ENCODE peak calls at places on chromosomes 11 and 22, in ten cellular contexts. S, K, Z, W, A, I, P, U, N and O are unnamed samples.

GRCh38 chr11:117597083-117597482 is 199.9 kb downstream of the DSCAML1 start:
- DNase-seq in S (no peak), K (peak), Z (peak), W (peak), A (peak), I (peak), P (peak), U (no peak), N (peak), O (no peak)

GRCh38 chr22:18033204-18033998 is 9.0 kb upstream of the MICAL3 start:
- DNase-seq in S (no peak), K (no peak), Z (no peak), W (no peak), A (no peak), I (no peak), P (peak), U (no peak), N (peak), O (no peak)

GRCh38 chr11:72673943-72674828 is at the start of gene PDE2A:
- DNase-seq in S (no peak), K (no peak), Z (no peak), W (peak), A (no peak), I (no peak), P (no peak), U (no peak), N (no peak), O (no peak)

GRCh38 chr11:103544874-103545273 is 435.6 kb downstream of the DYNC2H1 start:
- DNase-seq in S (no peak), K (no peak), Z (no peak), W (no peak), A (peak), I (no peak), P (no peak), U (no peak), N (no peak), O (no peak)

GRCh38 chr22:22815397-22816170 is 72.0 kb upstream of the IGLL5 start:
- DNase-seq in S (no peak), K (no peak), Z (no peak), W (no peak), A (no peak), I (no peak), P (no peak), U (no peak), N (no peak), O (no peak)

GRCh38 chr22:29072979-29073617 is at the start of gene KREMEN1:
- DNase-seq in S (no peak), K (no peak), Z (no peak), W (no peak), A (no peak), I (no peak), P (no peak), U (no peak), N (no peak), O (peak)

GRCh38 chr11:40602866-40603578 is 856.4 kb downstream of the LRRC4C start:
- DNase-seq in S (no peak), K (no peak), Z (no peak), W (peak), A (no peak), I (no peak), P (peak), U (no peak), N (no peak), O (no peak)

GRCh38 chr22:49527611-49528419 is 299.9 kb downstream of the BRD1 start:
- DNase-seq in S (no peak), K (no peak), Z (no peak), W (no peak), A (no peak), I (no peak), P (no peak), U (no peak), N (no peak), O (no peak)

GRCh38 chr22:37675930-37676571 is 615 bp downstream of the LGALS1 start:
- DNase-seq in S (no peak), K (peak), Z (no peak), W (no peak), A (peak), I (no peak), P (peak), U (no peak), N (peak), O (no peak)

GRCh38 chr22:48890693-48891554 is 936.7 kb downstream of the BRD1 start:
- DNase-seq in S (no peak), K (no peak), Z (no peak), W (peak), A (no peak), I (no peak), P (no peak), U (no peak), N (no peak), O (peak)

GRCh38 chr11:65303542-65303941 is 11.1 kb upstream of the CDC42EP2 start:
- DNase-seq in S (no peak), K (no peak), Z (no peak), W (no peak), A (no peak), I (no peak), P (no peak), U (no peak), N (no peak), O (no peak)

GRCh38 chr11:942853-943252 is 17.2 kb downstream of the AP2A2 start:
- DNase-seq in S (no peak), K (no peak), Z (no peak), W (no peak), A (no peak), I (no peak), P (no peak), U (no peak), N (peak), O (no peak)

GRCh38 chr11:7514099-7514725 is 413 bp downstream of the PPFIBP2 start:
- DNase-seq in S (no peak), K (peak), Z (peak), W (peak), A (no peak), I (no peak), P (no peak), U (no peak), N (no peak), O (no peak)

GRCh38 chr11:120336641-120337132 is 474 bp downstream of the ARHGEF12 start:
- DNase-seq in S (no peak), K (peak), Z (no peak), W (peak), A (no peak), I (no peak), P (peak), U (no peak), N (no peak), O (peak)

GRCh38 chr11:61334434-61335354 is 1.7 kb downstream of the TKFC start:
- DNase-seq in S (no peak), K (no peak), Z (no peak), W (peak), A (no peak), I (no peak), P (peak), U (no peak), N (peak), O (no peak)

GRCh38 chr22:47199261-47199948 is 437.0 kb downstream of the TBC1D22A start:
- DNase-seq in S (no peak), K (no peak), Z (no peak), W (no peak), A (no peak), I (no peak), P (no peak), U (no peak), N (no peak), O (no peak)

GRCh38 chr22:37502342-37503182 is 16.4 kb upstream of the MFNG start:
- DNase-seq in S (no peak), K (no peak), Z (no peak), W (peak), A (no peak), I (no peak), P (no peak), U (no peak), N (no peak), O (no peak)